ENCODE peak calls at places on chromosomes 5 and 9, in eight cellular contexts. One of them, this sample, is unnamed.

GRCh38 chr5:126104341-126104740 is 318.9 kb upstream of the GRAMD2B start:
- DNase-seq in mesothelial cell of epicardium: no peak
- DNase-seq in HTR-8/SVneo: no peak
- DNase-seq in A172: no peak
- DNase-seq in mesenteric fat pad: no peak
- DNase-seq in Right ventricle myocardium superior: no peak
- DNase-seq in stimulated activated CD4-positive, alpha-beta T cell treated with anti-CD3 and anti-CD28 coated beads, Interleukin-12 subunit alpha, Interleukin-12 subunit beta, amount 100 ng/mL, for 4 hours: no peak
- DNase-seq in right lobe of liver: no peak
- DNase-seq in this sample: no peak

GRCh38 chr5:93602261-93603149 is 19.5 kb downstream of the NR2F1 start:
- DNase-seq in mesothelial cell of epicardium: peak
- DNase-seq in HTR-8/SVneo: no peak
- DNase-seq in A172: no peak
- DNase-seq in mesenteric fat pad: no peak
- DNase-seq in Right ventricle myocardium superior: no peak
- DNase-seq in stimulated activated CD4-positive, alpha-beta T cell treated with anti-CD3 and anti-CD28 coated beads, Interleukin-12 subunit alpha, Interleukin-12 subunit beta, amount 100 ng/mL, for 4 hours: no peak
- DNase-seq in right lobe of liver: no peak
- DNase-seq in this sample: no peak

GRCh38 chr9:92147030-92147853 is 32.0 kb upstream of the SPTLC1 start:
- DNase-seq in mesothelial cell of epicardium: no peak
- DNase-seq in HTR-8/SVneo: peak
- DNase-seq in A172: peak
- DNase-seq in mesenteric fat pad: no peak
- DNase-seq in Right ventricle myocardium superior: no peak
- DNase-seq in stimulated activated CD4-positive, alpha-beta T cell treated with anti-CD3 and anti-CD28 coated beads, Interleukin-12 subunit alpha, Interleukin-12 subunit beta, amount 100 ng/mL, for 4 hours: no peak
- DNase-seq in right lobe of liver: no peak
- DNase-seq in this sample: peak

GRCh38 chr5:1633605-1634336 is 110.0 kb upstream of the LPCAT1 start:
- DNase-seq in mesothelial cell of epicardium: peak
- DNase-seq in HTR-8/SVneo: peak
- DNase-seq in A172: no peak
- DNase-seq in mesenteric fat pad: peak
- DNase-seq in Right ventricle myocardium superior: peak
- DNase-seq in stimulated activated CD4-positive, alpha-beta T cell treated with anti-CD3 and anti-CD28 coated beads, Interleukin-12 subunit alpha, Interleukin-12 subunit beta, amount 100 ng/mL, for 4 hours: peak
- DNase-seq in right lobe of liver: peak
- DNase-seq in this sample: peak

GRCh38 chr5:120734033-120734432 is 269.9 kb downstream of the PRR16 start:
- DNase-seq in mesothelial cell of epicardium: no peak
- DNase-seq in HTR-8/SVneo: no peak
- DNase-seq in A172: no peak
- DNase-seq in mesenteric fat pad: no peak
- DNase-seq in Right ventricle myocardium superior: no peak
- DNase-seq in stimulated activated CD4-positive, alpha-beta T cell treated with anti-CD3 and anti-CD28 coated beads, Interleukin-12 subunit alpha, Interleukin-12 subunit beta, amount 100 ng/mL, for 4 hours: no peak
- DNase-seq in right lobe of liver: no peak
- DNase-seq in this sample: peak

GRCh38 chr5:81779125-81779934 is 28.4 kb upstream of the SSBP2 start:
- DNase-seq in mesothelial cell of epicardium: no peak
- DNase-seq in HTR-8/SVneo: no peak
- DNase-seq in A172: peak
- DNase-seq in mesenteric fat pad: no peak
- DNase-seq in Right ventricle myocardium superior: peak
- DNase-seq in stimulated activated CD4-positive, alpha-beta T cell treated with anti-CD3 and anti-CD28 coated beads, Interleukin-12 subunit alpha, Interleukin-12 subunit beta, amount 100 ng/mL, for 4 hours: peak
- DNase-seq in right lobe of liver: peak
- DNase-seq in this sample: peak

GRCh38 chr5:73126381-73126780 is 6.0 kb downstream of the TMEM171 start:
- DNase-seq in mesothelial cell of epicardium: no peak
- DNase-seq in HTR-8/SVneo: no peak
- DNase-seq in A172: no peak
- DNase-seq in mesenteric fat pad: no peak
- DNase-seq in Right ventricle myocardium superior: no peak
- DNase-seq in stimulated activated CD4-positive, alpha-beta T cell treated with anti-CD3 and anti-CD28 coated beads, Interleukin-12 subunit alpha, Interleukin-12 subunit beta, amount 100 ng/mL, for 4 hours: no peak
- DNase-seq in right lobe of liver: peak
- DNase-seq in this sample: no peak

GRCh38 chr5:83844320-83845068 is 123.8 kb upstream of the HAPLN1 start:
- DNase-seq in mesothelial cell of epicardium: no peak
- DNase-seq in HTR-8/SVneo: peak
- DNase-seq in A172: peak
- DNase-seq in mesenteric fat pad: no peak
- DNase-seq in Right ventricle myocardium superior: no peak
- DNase-seq in stimulated activated CD4-positive, alpha-beta T cell treated with anti-CD3 and anti-CD28 coated beads, Interleukin-12 subunit alpha, Interleukin-12 subunit beta, amount 100 ng/mL, for 4 hours: no peak
- DNase-seq in right lobe of liver: no peak
- DNase-seq in this sample: peak

GRCh38 chr9:93655621-93656425 is 79.4 kb downstream of the PHF2 start:
- DNase-seq in mesothelial cell of epicardium: no peak
- DNase-seq in HTR-8/SVneo: no peak
- DNase-seq in A172: no peak
- DNase-seq in mesenteric fat pad: peak
- DNase-seq in Right ventricle myocardium superior: peak
- DNase-seq in stimulated activated CD4-positive, alpha-beta T cell treated with anti-CD3 and anti-CD28 coated beads, Interleukin-12 subunit alpha, Interleukin-12 subunit beta, amount 100 ng/mL, for 4 hours: no peak
- DNase-seq in right lobe of liver: peak
- DNase-seq in this sample: no peak

GRCh38 chr5:127907907-127908306 is 175.7 kb upstream of the SLC12A2 start:
- DNase-seq in mesothelial cell of epicardium: no peak
- DNase-seq in HTR-8/SVneo: no peak
- DNase-seq in A172: no peak
- DNase-seq in mesenteric fat pad: no peak
- DNase-seq in Right ventricle myocardium superior: no peak
- DNase-seq in stimulated activated CD4-positive, alpha-beta T cell treated with anti-CD3 and anti-CD28 coated beads, Interleukin-12 subunit alpha, Interleukin-12 subunit beta, amount 100 ng/mL, for 4 hours: no peak
- DNase-seq in right lobe of liver: no peak
- DNase-seq in this sample: no peak

GRCh38 chr5:143662020-143662419 is 149.9 kb upstream of the HMHB1 start:
- DNase-seq in mesothelial cell of epicardium: no peak
- DNase-seq in HTR-8/SVneo: no peak
- DNase-seq in A172: no peak
- DNase-seq in mesenteric fat pad: no peak
- DNase-seq in Right ventricle myocardium superior: no peak
- DNase-seq in stimulated activated CD4-positive, alpha-beta T cell treated with anti-CD3 and anti-CD28 coated beads, Interleukin-12 subunit alpha, Interleukin-12 subunit beta, amount 100 ng/mL, for 4 hours: no peak
- DNase-seq in right lobe of liver: no peak
- DNase-seq in this sample: no peak

GRCh38 chr9:123528521-123528920 is 172.5 kb downstream of the CRB2 start:
- DNase-seq in mesothelial cell of epicardium: no peak
- DNase-seq in HTR-8/SVneo: no peak
- DNase-seq in A172: no peak
- DNase-seq in mesenteric fat pad: no peak
- DNase-seq in Right ventricle myocardium superior: no peak
- DNase-seq in stimulated activated CD4-positive, alpha-beta T cell treated with anti-CD3 and anti-CD28 coated beads, Interleukin-12 subunit alpha, Interleukin-12 subunit beta, amount 100 ng/mL, for 4 hours: no peak
- DNase-seq in right lobe of liver: no peak
- DNase-seq in this sample: peak

GRCh38 chr5:125798311-125798710 is 624.9 kb upstream of the GRAMD2B start:
- DNase-seq in mesothelial cell of epicardium: no peak
- DNase-seq in HTR-8/SVneo: peak
- DNase-seq in A172: peak
- DNase-seq in mesenteric fat pad: no peak
- DNase-seq in Right ventricle myocardium superior: no peak
- DNase-seq in stimulated activated CD4-positive, alpha-beta T cell treated with anti-CD3 and anti-CD28 coated beads, Interleukin-12 subunit alpha, Interleukin-12 subunit beta, amount 100 ng/mL, for 4 hours: no peak
- DNase-seq in right lobe of liver: no peak
- DNase-seq in this sample: peak

GRCh38 chr5:181028032-181028819 is 11.8 kb upstream of the BTNL9 start:
- DNase-seq in mesothelial cell of epicardium: no peak
- DNase-seq in HTR-8/SVneo: no peak
- DNase-seq in A172: peak
- DNase-seq in mesenteric fat pad: peak
- DNase-seq in Right ventricle myocardium superior: no peak
- DNase-seq in stimulated activated CD4-positive, alpha-beta T cell treated with anti-CD3 and anti-CD28 coated beads, Interleukin-12 subunit alpha, Interleukin-12 subunit beta, amount 100 ng/mL, for 4 hours: no peak
- DNase-seq in right lobe of liver: no peak
- DNase-seq in this sample: no peak

GRCh38 chr5:21826884-21827283 is 1026.3 kb downstream of the CDH12 start:
- DNase-seq in mesothelial cell of epicardium: no peak
- DNase-seq in HTR-8/SVneo: no peak
- DNase-seq in A172: no peak
- DNase-seq in mesenteric fat pad: no peak
- DNase-seq in Right ventricle myocardium superior: no peak
- DNase-seq in stimulated activated CD4-positive, alpha-beta T cell treated with anti-CD3 and anti-CD28 coated beads, Interleukin-12 subunit alpha, Interleukin-12 subunit beta, amount 100 ng/mL, for 4 hours: no peak
- DNase-seq in right lobe of liver: no peak
- DNase-seq in this sample: no peak

This sample was measured in myocyte.